ENCODE peak calls at places on chromosome 14, in five cellular contexts. K is ascending aorta, E is stomach, B is keratinocyte, I is BJ. U is an unnamed sample.
A peak's percentile ranks its signal among the peaks of the same experiment; 100 is the strongest.

GRCh38 chr14:97602438-97603117 is 805.4 kb downstream of the VRK1 start:
- DNase-seq in K (no peak), E (no peak), B (no peak), I (no peak), U (peak; percentile 44)

GRCh38 chr14:69779088-69779487 is 12.1 kb downstream of the SRSF5 start:
- DNase-seq in K (no peak), E (no peak), B (no peak), I (no peak), U (no peak)

GRCh38 chr14:100398044-100398443 is 74.9 kb downstream of the SLC25A47 start:
- DNase-seq in K (no peak), E (no peak), B (no peak), I (no peak), U (peak; percentile 82)

GRCh38 chr14:67776653-67777322 is 39.6 kb downstream of the ZFYVE26 start:
- DNase-seq in K (no peak), E (no peak), B (no peak), I (no peak), U (no peak)

GRCh38 chr14:95533391-95533821 is 1.4 kb upstream of the GLRX5 start:
- DNase-seq in K (no peak), E (no peak), B (no peak), I (no peak), U (peak; percentile 50)

GRCh38 chr14:61476737-61477410 is 155.5 kb downstream of the PRKCH start:
- DNase-seq in K (no peak), E (peak; percentile 48), B (no peak), I (peak; percentile 62), U (peak; percentile 67)

GRCh38 chr14:102929349-102930137 is 7.1 kb downstream of the AMN start:
- DNase-seq in K (no peak), E (no peak), B (no peak), I (no peak), U (peak; percentile 29)

GRCh38 chr14:69756298-69756697 is 10.6 kb upstream of the SRSF5 start:
- DNase-seq in K (no peak), E (no peak), B (no peak), I (no peak), U (no peak)

GRCh38 chr14:64217318-64217717 is 76.9 kb downstream of the ESR2 start:
- DNase-seq in K (no peak), E (no peak), B (no peak), I (no peak), U (no peak)

GRCh38 chr14:72404998-72405397 is 472.8 kb downstream of the RGS6 start:
- DNase-seq in K (no peak), E (no peak), B (no peak), I (no peak), U (no peak)

GRCh38 chr14:102344485-102344884 is 18.2 kb downstream of the CINP start:
- DNase-seq in K (no peak), E (no peak), B (no peak), I (no peak), U (no peak)

GRCh38 chr14:58353516-58354299 is 42.0 kb upstream of the TOMM20L start:
- DNase-seq in K (no peak), E (no peak), B (no peak), I (no peak), U (peak; percentile 52)

GRCh38 chr14:64841121-64841611 is 38.5 kb downstream of the SPTB start:
- DNase-seq in K (no peak), E (no peak), B (peak; percentile 9), I (peak; percentile 25), U (no peak)

GRCh38 chr14:62824086-62824485 is 221.2 kb downstream of the KCNH5 start:
- DNase-seq in K (no peak), E (no peak), B (no peak), I (no peak), U (no peak)

GRCh38 chr14:58243790-58244555 is 670 bp upstream of the PSMA3 start:
- DNase-seq in K (no peak), E (no peak), B (no peak), I (no peak), U (peak; percentile 58)

GRCh38 chr14:100586520-100587247 is 533 bp downstream of the BEGAIN start:
- DNase-seq in K (no peak), E (no peak), B (peak; percentile 23), I (no peak), U (peak; percentile 28)

GRCh38 chr14:77921820-77922219 is 121.9 kb downstream of the ADCK1 start:
- DNase-seq in K (no peak), E (no peak), B (no peak), I (no peak), U (no peak)

GRCh38 chr14:67837011-67837624 is 17.5 kb downstream of the RAD51B start:
- DNase-seq in K (no peak), E (peak; percentile 63), B (no peak), I (peak; percentile 29), U (peak; percentile 66)

GRCh38 chr14:101915871-101916815 is 48.2 kb upstream of the DYNC1H1 start:
- DNase-seq in K (no peak), E (no peak), B (no peak), I (no peak), U (no peak)

DNA sequence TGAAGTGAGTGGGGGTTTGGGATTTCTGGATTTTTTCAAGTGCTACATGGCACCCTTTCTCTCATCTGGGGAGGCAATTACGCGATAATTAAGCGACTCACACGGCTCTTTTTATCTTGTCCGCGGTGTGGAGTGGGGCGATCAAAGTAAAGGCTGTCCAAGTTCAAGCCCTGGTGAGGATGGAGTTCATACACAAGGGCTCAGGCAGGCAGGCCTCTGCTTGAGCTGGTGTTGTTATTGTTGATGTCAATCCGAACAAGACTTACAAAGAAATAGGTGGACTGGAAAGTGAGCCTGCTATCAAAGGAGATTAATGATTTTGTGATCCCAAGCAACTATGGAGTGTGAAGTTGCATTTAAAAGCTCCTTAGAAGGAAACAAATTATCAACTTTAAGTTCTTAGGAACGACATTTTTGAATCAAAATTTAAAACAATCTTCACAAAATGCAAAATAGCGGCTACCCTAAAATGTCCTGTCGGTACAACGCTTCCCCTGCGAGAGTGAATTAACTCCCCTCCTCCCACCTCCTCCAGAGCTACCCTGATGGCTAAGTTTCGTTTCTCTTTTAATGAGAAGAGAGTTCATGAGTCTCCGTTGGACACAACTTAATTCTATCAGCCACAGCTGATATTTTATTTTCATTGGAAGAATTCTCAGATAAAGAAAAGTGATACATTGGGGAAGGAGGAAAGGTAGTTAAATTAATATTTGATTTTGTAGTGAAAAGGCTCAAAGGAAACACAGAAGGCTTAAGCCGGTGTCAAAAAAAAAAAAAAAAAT is 5.9 kb downstream of the FOXA1 start:
- DNase-seq in K (no peak), E (no peak), B (no peak), I (no peak), U (peak; percentile 60)
- H3K27me3 ChIP-seq in K (peaks cover 55% of the 10 kb centered on the region), E (peaks cover 100% of the 10 kb centered on the region), B (peaks cover 84% of the 10 kb centered on the region), I (peaks cover 64% of the 10 kb centered on the region), U (peaks cover 33% of the 10 kb centered on the region)

GRCh38 chr14:76135722-76136121 is 16.0 kb upstream of the GPATCH2L start:
- DNase-seq in K (no peak), E (no peak), B (no peak), I (no peak), U (no peak)

GRCh38 chr14:76133103-76133502 is 18.6 kb upstream of the GPATCH2L start:
- DNase-seq in K (no peak), E (no peak), B (no peak), I (no peak), U (no peak)

GRCh38 chr14:76126066-76126465 is 25.7 kb upstream of the GPATCH2L start:
- DNase-seq in K (no peak), E (no peak), B (no peak), I (no peak), U (no peak)

GRCh38 chr14:76129851-76130576 is 21.7 kb upstream of the GPATCH2L start:
- DNase-seq in K (no peak), E (no peak), B (no peak), I (no peak), U (no peak)

GRCh38 chr14:76131071-76131985 is 20.4 kb upstream of the GPATCH2L start:
- DNase-seq in K (no peak), E (no peak), B (no peak), I (no peak), U (no peak)
- H3K27me3 ChIP-seq in K (no peaks in the 10 kb centered on the region), E (peaks cover 91% of the 10 kb centered on the region), B (peaks cover 33% of the 10 kb centered on the region), I (peaks cover 5% of the 10 kb centered on the region), U (peaks cover 23% of the 10 kb centered on the region)

GRCh38 chr14:23114120-23114458 is 5.0 kb downstream of the CEBPE start:
- DNase-seq in K (no peak), E (no peak), B (no peak), I (no peak), U (no peak)
- H3K27me3 ChIP-seq in K (no peaks in the 10 kb centered on the region), E (peaks cover 83% of the 10 kb centered on the region), B (no peaks in the 10 kb centered on the region), I (peaks cover 1% of the 10 kb centered on the region), U (peaks cover 4% of the 10 kb centered on the region)

DNA sequence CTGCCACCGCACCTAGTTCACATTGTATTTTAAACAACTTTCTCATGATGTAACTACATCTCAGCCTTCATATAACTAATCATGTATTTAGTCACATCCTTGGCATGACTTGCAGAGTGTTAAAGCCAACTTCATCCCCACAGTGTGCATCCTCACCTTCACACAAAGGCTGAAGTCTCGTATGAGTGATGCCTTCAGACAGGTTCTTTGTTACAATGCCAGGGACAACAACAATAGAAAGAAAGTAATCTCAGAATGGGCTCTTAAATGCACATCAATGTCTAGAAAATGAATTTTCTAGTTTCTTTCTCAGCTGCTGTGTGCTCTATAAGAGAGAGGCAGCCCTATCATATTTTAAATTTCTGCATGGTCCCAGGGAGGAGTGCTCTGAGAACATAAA is 221.3 kb downstream of the DIO2 start:
- DNase-seq in K (no peak), E (no peak), B (no peak), I (no peak), U (no peak)
- H3K27me3 ChIP-seq in K (no peaks in the 10 kb centered on the region), E (no peaks in the 10 kb centered on the region), B (no peaks in the 10 kb centered on the region), I (no peaks in the 10 kb centered on the region), U (no peaks in the 10 kb centered on the region)

GRCh38 chr14:36215217-36215598 is 38.7 kb upstream of the PTCSC3 start:
- DNase-seq in K (no peak), E (no peak), B (no peak), I (no peak), U (no peak)
- H3K27me3 ChIP-seq in K (no peaks in the 10 kb centered on the region), E (no peaks in the 10 kb centered on the region), B (peaks cover 9% of the 10 kb centered on the region), I (peaks cover 2% of the 10 kb centered on the region), U (no peaks in the 10 kb centered on the region)

U was measured in small intestine.